ENCODE peak calls at places on chromosomes 6 and 20, in five cellular contexts. X is fibroblast of mammary gland, N is HS-27A, Y is AML-193, Q is astrocyte. Z is an unnamed sample.

GRCh38 chr6:144561455-144562043 is 276.4 kb downstream of the UTRN start:
- DNase-seq in X (no peak), N (no peak), Y (no peak), Q (no peak), Z (no peak)

GRCh38 chr6:53492860-53493634 is 51.9 kb downstream of the GCLC start:
- DNase-seq in X (peak), N (no peak), Y (peak), Q (peak), Z (no peak)

GRCh38 chr6:82951389-82951788 is 114.3 kb downstream of the UBE3D start:
- DNase-seq in X (no peak), N (no peak), Y (no peak), Q (no peak), Z (no peak)

GRCh38 chr6:51719297-51719696 is 368.1 kb downstream of the PKHD1 start:
- DNase-seq in X (no peak), N (no peak), Y (no peak), Q (no peak), Z (no peak)

GRCh38 chr6:167736486-167737204 is 90.1 kb upstream of the AFDN start:
- DNase-seq in X (no peak), N (no peak), Y (no peak), Q (no peak), Z (no peak)

GRCh38 chr6:136338486-136338885 is 48.8 kb upstream of the BCLAF1 start:
- DNase-seq in X (no peak), N (no peak), Y (no peak), Q (no peak), Z (no peak)

GRCh38 chr6:107746461-107747030 is 77.6 kb downstream of the SCML4 start:
- DNase-seq in X (no peak), N (no peak), Y (no peak), Q (no peak), Z (no peak)

GRCh38 chr6:1515280-1515679 is 94.4 kb upstream of the FOXC1 start:
- DNase-seq in X (no peak), N (no peak), Y (no peak), Q (no peak), Z (no peak)

GRCh38 chr6:156662025-156662445 is 115.1 kb upstream of the ARID1B start:
- DNase-seq in X (peak), N (no peak), Y (no peak), Q (no peak), Z (no peak)

GRCh38 chr6:138572885-138573284 is 73.6 kb upstream of the NHSL1 start:
- DNase-seq in X (no peak), N (no peak), Y (no peak), Q (no peak), Z (no peak)

GRCh38 chr6:36334343-36334742 is 2.3 kb downstream of the BNIP5 start:
- DNase-seq in X (no peak), N (no peak), Y (no peak), Q (no peak), Z (no peak)

GRCh38 chr6:28922004-28922840 is 1.6 kb downstream of the TRIM27 start:
- DNase-seq in X (peak), N (no peak), Y (no peak), Q (peak), Z (no peak)

GRCh38 chr6:167152858-167153257 is 4.9 kb downstream of the GPR31 start:
- DNase-seq in X (no peak), N (no peak), Y (no peak), Q (no peak), Z (no peak)

GRCh38 chr20:2524435-2525272 is 11.7 kb upstream of the TMC2 start:
- DNase-seq in X (peak), N (peak), Y (peak), Q (peak), Z (peak)

GRCh38 chr6:90135672-90136071 is 161.0 kb downstream of the BACH2 start:
- DNase-seq in X (peak), N (no peak), Y (no peak), Q (peak), Z (no peak)

GRCh38 chr6:51855310-51856082 is 231.9 kb downstream of the PKHD1 start:
- DNase-seq in X (peak), N (peak), Y (peak), Q (peak), Z (peak)

GRCh38 chr6:75204959-75205775 is 686 bp downstream of the COL12A1 start:
- DNase-seq in X (peak), N (no peak), Y (no peak), Q (peak), Z (no peak)

GRCh38 chr20:44731657-44732056 is 14.0 kb upstream of the KCNK15 start:
- DNase-seq in X (no peak), N (no peak), Y (no peak), Q (no peak), Z (no peak)

GRCh38 chr20:50330504-50331313 is 140.1 kb downstream of the CEBPB start:
- DNase-seq in X (no peak), N (no peak), Y (no peak), Q (peak), Z (peak)

GRCh38 chr6:28248916-28249315 is 3.2 kb downstream of the ZKSCAN4 start:
- DNase-seq in X (peak), N (no peak), Y (no peak), Q (no peak), Z (no peak)

Z was measured in GDM1.